ENCODE peak calls at places on chromosomes 12 and 14, in four cellular contexts. U, M, W and B are unnamed samples.
A peak's percentile ranks its signal among the peaks of the same experiment; 100 is the strongest.

GRCh38 chr14:60204104-60204842 is 39.1 kb upstream of the DHRS7 start:
- DNase-seq in M (no peak), W (no peak), U (no peak), B (no peak)

GRCh38 chr14:20177433-20177974 is 13.2 kb upstream of the OR11G2 start:
- DNase-seq in M (no peak), W (no peak), U (no peak), B (no peak)

GRCh38 chr14:53517276-53517960 is 364.3 kb upstream of the DDHD1 start:
- DNase-seq in W (no peak), M (no peak), U (no peak), B (no peak)

GRCh38 chr14:81033841-81034240 is 78.4 kb downstream of the TSHR start:
- DNase-seq in W (no peak), U (no peak), M (no peak), B (no peak)

GRCh38 chr12:11321980-11322379 is 11.7 kb upstream of the PRB4 start:
- DNase-seq in M (no peak), U (no peak), W (no peak), B (peak; percentile 75)

GRCh38 chr12:15788266-15789214 is 648 bp downstream of the EPS8 start:
- DNase-seq in U (peak; percentile 86), M (peak; percentile 17), W (peak; percentile 58), B (peak; percentile 78)

GRCh38 chr12:89346741-89347324 is 5.5 kb downstream of the DUSP6 start:
- DNase-seq in M (no peak), W (no peak), U (no peak), B (peak; percentile 74)

GRCh38 chr12:108847705-108848104 is 9.7 kb downstream of the SSH1 start:
- DNase-seq in U (no peak), M (no peak), W (no peak), B (no peak)

GRCh38 chr14:76917759-76918175 is 91.6 kb downstream of the LRRC74A start:
- DNase-seq in M (no peak), W (no peak), U (no peak), B (no peak)

GRCh38 chr14:91159906-91160305 is 46.0 kb downstream of the DGLUCY start:
- DNase-seq in U (no peak), M (no peak), W (no peak), B (no peak)

GRCh38 chr12:90287585-90287984 is 578.9 kb upstream of the ATP2B1 start:
- DNase-seq in U (no peak), W (no peak), M (no peak), B (no peak)

GRCh38 chr12:68113644-68114043 is 45.9 kb downstream of the IFNG start:
- DNase-seq in U (no peak), M (peak; percentile 74), W (no peak), B (no peak)

GRCh38 chr12:131830335-131831020 is 2.3 kb downstream of the MMP17 start:
- DNase-seq in W (peak; percentile 67), U (peak; percentile 91), M (peak; percentile 51), B (peak; percentile 88)

GRCh38 chr12:101570022-101570421 is 24.7 kb upstream of the MYBPC1 start:
- DNase-seq in W (no peak), U (no peak), M (no peak), B (peak; percentile 86)

GRCh38 chr12:66533767-66534166 is 145.1 kb downstream of the GRIP1 start:
- DNase-seq in U (no peak), M (no peak), W (no peak), B (no peak)

GRCh38 chr12:47554046-47554653 is 151.7 kb downstream of the RPAP3 start:
- DNase-seq in M (no peak), U (no peak), W (no peak), B (no peak)

GRCh38 chr12:120100630-120101029 is 15.9 kb downstream of the RAB35 start:
- DNase-seq in M (no peak), W (no peak), U (peak; percentile 94), B (no peak)

GRCh38 chr12:76586764-76587395 is 27.3 kb upstream of the OSBPL8 start:
- DNase-seq in M (peak; percentile 65), U (no peak), W (no peak), B (peak; percentile 83)

GRCh38 chr12:4286228-4286627 is 12.7 kb downstream of the CCND2 start:
- DNase-seq in W (no peak), U (no peak), M (no peak), B (no peak)

GRCh38 chr12:54701940-54702592 is 53.9 kb upstream of the DCD start:
- DNase-seq in U (no peak), W (no peak), M (peak; percentile 24), B (peak; percentile 74)

GRCh38 chr12:107504503-107504885 is 181.1 kb upstream of the PWP1 start:
- DNase-seq in W (no peak), M (no peak), U (no peak), B (no peak)

GRCh38 chr14:96676161-96676560 is 121.0 kb upstream of the VRK1 start:
- DNase-seq in U (no peak), W (no peak), M (no peak), B (peak; percentile 15)

GRCh38 chr14:72516936-72517408 is 376.9 kb downstream of the DPF3 start:
- DNase-seq in U (peak; percentile 85), M (peak; percentile 84), W (peak; percentile 62), B (peak; percentile 93)

GRCh38 chr14:101071493-101071891 is 168.0 kb upstream of the RTL1 start:
- DNase-seq in W (peak; percentile 19), M (no peak), U (peak; percentile 61), B (no peak)

GRCh38 chr12:51888316-51889215 is 663 bp downstream of the ANKRD33 start:
- DNase-seq in M (no peak), W (no peak), U (no peak), B (no peak)